ENCODE peak calls at places on chromosomes 16 and 17, in eight cellular contexts. R is activated CD8-positive, alpha-beta memory T cell treated with anti-CD3 and anti-CD28 coated beads for 48 hours; B is PC-9; Z is CD8-positive, alpha-beta memory T cell; L is endodermal cell; O is activated CD4-positive, CD25-positive, alpha-beta regulatory T cell; H is activated naive CD8-positive, alpha-beta T cell treated with anti-CD3 and anti-CD28 coated beads for 36 hours; W is NCI-H1092 treated with DMSO at 0.1 percent for 48 hours. P is an unnamed sample.

GRCh38 chr17:11240041-11240801 is 792 bp upstream of the SHISA6 start:
- DNase-seq in R (no peak), B (no peak), Z (no peak), L (peak; percentile 89), O (no peak), H (no peak), W (no peak), P (no peak)

GRCh38 chr17:81968850-81969812 is 8.1 kb upstream of the NOTUM start:
- DNase-seq in R (no peak), B (no peak), Z (no peak), L (peak; percentile 42), O (no peak), H (no peak), W (no peak), P (no peak)

GRCh38 chr16:1407749-1408148 is 6.8 kb downstream of the UNKL start:
- DNase-seq in R (no peak), B (no peak), Z (no peak), L (no peak), O (no peak), H (no peak), W (no peak), P (no peak)

GRCh38 chr17:48471807-48472484 is 41.9 kb upstream of the SKAP1 start:
- DNase-seq in R (no peak), B (no peak), Z (no peak), L (peak; percentile 81), O (no peak), H (no peak), W (no peak), P (no peak)

GRCh38 chr17:58311429-58311894 is 17.1 kb downstream of the TSPOAP1 start:
- DNase-seq in R (no peak), B (no peak), Z (no peak), L (no peak), O (no peak), H (no peak), W (no peak), P (no peak)

GRCh38 chr16:20875358-20875656 is 24.9 kb downstream of the DCUN1D3 start:
- DNase-seq in R (no peak), B (no peak), Z (no peak), L (no peak), O (no peak), H (no peak), W (no peak), P (no peak)

GRCh38 chr16:20249247-20249646 is 78.1 kb downstream of the GP2 start:
- DNase-seq in R (no peak), B (no peak), Z (no peak), L (no peak), O (no peak), H (no peak), W (peak; percentile 49), P (no peak)

GRCh38 chr17:82843904-82844640 is 4.2 kb upstream of the ZNF750 start:
- DNase-seq in R (no peak), B (no peak), Z (no peak), L (no peak), O (no peak), H (no peak), W (no peak), P (no peak)

GRCh38 chr17:6812295-6812694 is 19.2 kb downstream of the TEKT1 start:
- DNase-seq in R (no peak), B (no peak), Z (no peak), L (no peak), O (no peak), H (no peak), W (no peak), P (no peak)

GRCh38 chr17:3590231-3590630 is 19.0 kb downstream of the TRPV1 start:
- DNase-seq in R (no peak), B (no peak), Z (no peak), L (peak; percentile 45), O (no peak), H (no peak), W (no peak), P (no peak)

GRCh38 chr17:6471531-6472465 is 27.5 kb downstream of the PIMREG start:
- DNase-seq in R (no peak), B (peak; percentile 81), Z (no peak), L (peak; percentile 73), O (no peak), H (no peak), W (no peak), P (no peak)

GRCh38 chr17:80259642-80260535 is 763 bp upstream of the RNF213 start:
- DNase-seq in R (no peak), B (peak; percentile 39), Z (peak; percentile 79), L (peak; percentile 94), O (peak; percentile 55), H (peak; percentile 84), W (peak; percentile 38), P (peak; percentile 83)

GRCh38 chr17:73424571-73424970 is 112.8 kb upstream of the CDC42EP4 start:
- DNase-seq in R (no peak), B (no peak), Z (no peak), L (no peak), O (no peak), H (no peak), W (no peak), P (no peak)

GRCh38 chr17:8532021-8532420 is 96.3 kb downstream of the NDEL1 start:
- DNase-seq in R (no peak), B (no peak), Z (no peak), L (peak; percentile 64), O (no peak), H (no peak), W (no peak), P (no peak)

GRCh38 chr17:2982854-2983636 is 80.4 kb downstream of the OR1D5 start:
- DNase-seq in R (no peak), B (no peak), Z (no peak), L (no peak), O (no peak), H (no peak), W (peak; percentile 44), P (no peak)

GRCh38 chr16:18797746-18798145 is 3.6 kb downstream of the ARL6IP1 start:
- DNase-seq in R (no peak), B (no peak), Z (no peak), L (no peak), O (no peak), H (no peak), W (no peak), P (no peak)

GRCh38 chr17:64635647-64636305 is 26.3 kb downstream of the SMURF2 start:
- DNase-seq in R (no peak), B (peak; percentile 36), Z (no peak), L (no peak), O (no peak), H (no peak), W (no peak), P (no peak)

GRCh38 chr17:12918132-12918531 is 99.7 kb downstream of the ELAC2 start:
- DNase-seq in R (no peak), B (no peak), Z (no peak), L (no peak), O (no peak), H (no peak), W (no peak), P (no peak)

GRCh38 chr16:67243481-67243880 is 3.8 kb downstream of the FHOD1 start:
- DNase-seq in R (no peak), B (no peak), Z (no peak), L (no peak), O (no peak), H (no peak), W (no peak), P (peak; percentile 3)